ENCODE peak calls at places on chromosomes 1 and 21, in eight cellular contexts. R is anterior cingulate cortex; M is Karpas-422; D is mucosa of descending colon; W is GM23338; E is stimulated activated CD8-positive, alpha-beta memory T cell treated with anti-CD3 and anti-CD28 coated beads, Interleukin-7, amount 100 ng/mL, for 24 hours; X is NCI-H82; A is activated gamma-delta T cell treated with Interleukin-2 at 50 U/mL for 16 hours. Q is an unnamed sample.

GRCh38 chr21:37364722-37365121 is 1.9 kb upstream of the DYRK1A start:
- DNase-seq in R (no peak), M (peak; percentile 50), D (no peak), W (no peak), E (no peak), X (no peak), A (no peak), Q (no peak)

GRCh38 chr21:26405735-26406361 is 167.2 kb downstream of the CYYR1 start:
- DNase-seq in R (no peak), M (peak; percentile 52), D (no peak), W (peak; percentile 34), E (no peak), X (peak; percentile 31), A (no peak), Q (peak; percentile 74)

GRCh38 chr1:110465038-110465813 is 14.3 kb downstream of the PROK1 start:
- DNase-seq in R (no peak), M (no peak), D (no peak), W (peak; percentile 39), E (no peak), X (peak; percentile 80), A (no peak), Q (no peak)

GRCh38 chr21:15848632-15849031 is 118.8 kb downstream of the USP25 start:
- DNase-seq in R (no peak), M (no peak), D (no peak), W (no peak), E (no peak), X (peak; percentile 23), A (no peak), Q (no peak)

GRCh38 chr21:34335316-34335715 is 28.5 kb upstream of the KCNE2 start:
- DNase-seq in R (no peak), M (no peak), D (no peak), W (no peak), E (no peak), X (no peak), A (no peak), Q (no peak)

GRCh38 chr1:77407738-77408375 is 126.0 kb downstream of the AK5 start:
- DNase-seq in R (no peak), M (no peak), D (no peak), W (no peak), E (no peak), X (no peak), A (no peak), Q (no peak)

GRCh38 chr1:203627819-203628184 is 1.2 kb downstream of the ATP2B4 start:
- DNase-seq in R (no peak), M (peak; percentile 36), D (no peak), W (no peak), E (no peak), X (peak; percentile 56), A (peak; percentile 15), Q (peak; percentile 58)

GRCh38 chr1:191483997-191484396 is 674.3 kb upstream of the RGS18 start:
- DNase-seq in R (no peak), M (no peak), D (no peak), W (no peak), E (no peak), X (no peak), A (no peak), Q (no peak)

GRCh38 chr1:184802739-184803492 is 48.3 kb upstream of the EDEM3 start:
- DNase-seq in R (no peak), M (no peak), D (no peak), W (no peak), E (no peak), X (no peak), A (no peak), Q (no peak)

GRCh38 chr1:233025156-233025555 is 74.7 kb downstream of the NTPCR start:
- DNase-seq in R (no peak), M (peak; percentile 58), D (peak; percentile 78), W (peak; percentile 82), E (no peak), X (peak; percentile 60), A (no peak), Q (peak; percentile 23)

GRCh38 chr1:69191280-69191679 is 376.4 kb upstream of the LRRC7 start:
- DNase-seq in R (no peak), M (no peak), D (no peak), W (no peak), E (no peak), X (peak; percentile 82), A (no peak), Q (no peak)

GRCh38 chr21:17492415-17493168 is 20.3 kb upstream of the CXADR start:
- DNase-seq in R (no peak), M (no peak), D (no peak), W (no peak), E (no peak), X (no peak), A (no peak), Q (no peak)

GRCh38 chr21:15283789-15284188 is 219.0 kb upstream of the NRIP1 start:
- DNase-seq in R (no peak), M (no peak), D (no peak), W (no peak), E (no peak), X (no peak), A (no peak), Q (no peak)

GRCh38 chr1:1432951-1433803 is 2.3 kb upstream of the VWA1 start:
- DNase-seq in R (peak; percentile 77), M (no peak), D (peak; percentile 94), W (peak; percentile 71), E (no peak), X (peak; percentile 73), A (no peak), Q (no peak)

GRCh38 chr21:45344576-45344975 is 56.9 kb upstream of the POFUT2 start:
- DNase-seq in R (no peak), M (no peak), D (no peak), W (no peak), E (no peak), X (no peak), A (no peak), Q (no peak)